ENCODE peak calls at places on chromosomes 1 and 21, in five cellular contexts. R is CD4-positive, alpha-beta memory T cell; S is GM23248; Q is uterus; W is left ventricle myocardium inferior. P is an unnamed sample.

GRCh38 chr1:6601865-6602668 is 602 bp downstream of the KLHL21 start:
- DNase-seq in W (peak), R (no peak), S (peak), Q (peak), P (peak)

GRCh38 chr1:87685366-87686136 is 356.9 kb downstream of the LMO4 start:
- DNase-seq in S (no peak), Q (no peak), R (no peak), W (no peak), P (no peak)

GRCh38 chr1:59081795-59082194 is 215.1 kb upstream of the FGGY start:
- DNase-seq in W (no peak), R (no peak), S (peak), Q (no peak), P (no peak)

GRCh38 chr1:2271841-2272655 is 43.9 kb downstream of the SKI start:
- DNase-seq in W (no peak), Q (no peak), R (no peak), S (no peak), P (no peak)

GRCh38 chr1:104878203-104878911 is 1128.7 kb downstream of the AMY1C start:
- DNase-seq in R (no peak), W (no peak), Q (no peak), S (no peak), P (no peak)

GRCh38 chr1:186113454-186113853 is 261.6 kb downstream of the TPR start:
- DNase-seq in Q (no peak), W (no peak), R (no peak), S (no peak), P (no peak)

GRCh38 chr1:38076038-38076437 is 29.4 kb upstream of the POU3F1 start:
- DNase-seq in Q (no peak), S (peak), W (no peak), R (no peak), P (peak)

GRCh38 chr21:42460391-42461184 is 35.4 kb downstream of the RSPH1 start:
- DNase-seq in Q (no peak), W (no peak), R (peak), S (no peak), P (no peak)

GRCh38 chr1:233252436-233252835 is 43.1 kb downstream of the PCNX2 start:
- DNase-seq in S (no peak), W (no peak), R (no peak), Q (no peak), P (no peak)

GRCh38 chr1:222416001-222416791 is 131.7 kb downstream of the HHIPL2 start:
- DNase-seq in W (no peak), R (no peak), S (no peak), Q (no peak), P (no peak)

GRCh38 chr1:195663549-195664280 is 944.5 kb downstream of the KCNT2 start:
- DNase-seq in S (peak), R (no peak), Q (no peak), W (no peak), P (peak)

GRCh38 chr1:85334962-85335361 is 58.5 kb upstream of the BCL10 start:
- DNase-seq in S (no peak), R (no peak), W (no peak), Q (no peak), P (no peak)

GRCh38 chr1:198936371-198937083 is 297.7 kb downstream of the PTPRC start:
- DNase-seq in S (peak), R (no peak), W (no peak), Q (no peak), P (no peak)

GRCh38 chr1:10152709-10153284 is 57.6 kb upstream of the KIF1B start:
- DNase-seq in Q (peak), W (no peak), S (peak), R (no peak), P (peak)

GRCh38 chr21:15221799-15222386 is 157.1 kb upstream of the NRIP1 start:
- DNase-seq in S (peak), W (peak), Q (no peak), R (no peak), P (peak)

GRCh38 chr1:53984701-53985100 is 33.3 kb downstream of the LDLRAD1 start:
- DNase-seq in S (no peak), W (no peak), Q (no peak), R (no peak), P (no peak)

GRCh38 chr1:58584082-58584895 is 7.2 kb upstream of the TACSTD2 start:
- DNase-seq in S (peak), W (no peak), Q (peak), R (no peak), P (peak)

GRCh38 chr1:36458910-36459309 is 5.3 kb downstream of the MRPS15 start:
- DNase-seq in S (peak), R (no peak), W (no peak), Q (no peak), P (no peak)

GRCh38 chr21:34311561-34312330 is 52.1 kb upstream of the KCNE2 start:
- DNase-seq in W (peak), S (no peak), R (no peak), Q (no peak), P (no peak)

GRCh38 chr21:39094847-39095525 is 88.3 kb downstream of the PSMG1 start:
- DNase-seq in W (no peak), Q (no peak), S (peak), R (no peak), P (peak)

GRCh38 chr1:168116327-168116799 is 20.4 kb downstream of the GPR161 start:
- DNase-seq in R (no peak), Q (no peak), S (no peak), W (no peak), P (no peak)

GRCh38 chr1:204358145-204358544 is 1.6 kb downstream of the PLEKHA6 start:
- DNase-seq in W (no peak), R (no peak), S (no peak), Q (no peak), P (no peak)

GRCh38 chr1:108071601-108072000 is 106.6 kb upstream of the VAV3 start:
- DNase-seq in Q (no peak), S (no peak), R (no peak), W (no peak), P (no peak)

GRCh38 chr1:47225430-47226100 is 6.5 kb downstream of the TAL1 start:
- DNase-seq in R (no peak), S (peak), W (no peak), Q (peak), P (no peak)

GRCh38 chr21:43736224-43736883 is 17.4 kb downstream of the PDXK start:
- DNase-seq in Q (no peak), R (no peak), W (no peak), S (no peak), P (peak)

GRCh38 chr1:213989071-213989739 is 1.4 kb downstream of the PROX1 start:
- DNase-seq in S (no peak), Q (no peak), W (no peak), R (no peak), P (no peak)

GRCh38 chr1:162466797-162467196 is 30.8 kb upstream of the UHMK1 start:
- DNase-seq in Q (no peak), S (no peak), R (no peak), W (no peak), P (no peak)

GRCh38 chr1:237282266-237282783 is 240.3 kb downstream of the RYR2 start:
- DNase-seq in R (no peak), Q (no peak), S (no peak), W (no peak), P (no peak)

DNA sequence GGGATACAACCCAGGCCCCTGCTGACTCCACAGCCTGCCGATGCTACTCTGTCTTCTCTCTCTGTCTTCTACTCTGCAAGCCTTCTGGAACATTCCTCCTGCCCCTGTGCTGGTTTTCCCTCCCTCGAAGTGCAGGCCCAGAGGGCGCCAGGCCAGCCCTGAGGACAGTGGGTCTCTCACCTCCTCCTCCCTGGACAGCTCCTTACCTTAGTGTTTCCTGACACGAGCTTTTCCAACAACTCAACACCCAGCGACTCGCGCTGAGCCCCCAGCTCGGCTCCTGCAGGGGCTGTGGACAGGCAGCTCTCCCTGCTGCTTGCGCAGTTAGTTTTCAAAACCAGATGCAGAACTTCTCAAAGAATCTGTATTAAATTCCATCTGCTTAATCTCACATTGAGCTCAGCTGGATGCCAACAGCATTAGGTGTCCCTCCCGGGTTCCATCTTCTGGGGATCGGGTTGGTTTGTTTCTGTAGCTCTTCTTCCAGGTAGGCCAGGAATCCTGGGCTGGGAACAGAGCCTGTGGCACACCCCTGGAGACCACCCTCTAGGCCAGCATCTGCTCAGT is 54.2 kb downstream of the PTPRU start:
- DNase-seq in R (no peak), S (peak), W (no peak), Q (no peak), P (no peak)
- H3K27ac ChIP-seq in R (no peak), S (no peak), W (no peak), Q (no peak), P (no peak)

DNA sequence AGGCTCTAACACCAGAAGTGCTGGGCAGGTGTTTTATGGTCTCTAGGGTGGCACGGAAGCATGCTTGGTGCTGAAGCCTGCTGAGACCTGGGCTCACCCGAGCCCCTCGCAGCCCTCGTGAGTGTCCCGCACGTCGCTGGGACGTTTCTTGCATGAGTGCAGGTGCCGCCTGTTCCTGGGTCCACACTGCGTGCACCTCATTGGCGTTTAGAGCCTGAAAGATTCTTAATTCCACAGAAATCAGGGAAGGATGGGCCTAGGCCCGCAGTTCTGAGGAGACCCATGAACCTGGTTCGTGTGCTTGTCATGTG is 43.8 kb upstream of the DIP2A start:
- DNase-seq in Q (no peak), W (no peak), R (no peak), S (no peak), P (no peak)
- H3K27ac ChIP-seq in Q (no peak), W (no peak), R (no peak), S (no peak), P (no peak)

GRCh38 chr21:31901342-31901741 is 28.5 kb downstream of the HUNK start:
- DNase-seq in Q (no peak), R (no peak), S (no peak), W (no peak), P (no peak)
- H3K27ac ChIP-seq in Q (no peak), R (no peak), S (no peak), W (no peak), P (no peak)

GRCh38 chr1:67158401-67158800 is 7.9 kb upstream of the IL23R start:
- DNase-seq in R (no peak), Q (no peak), S (no peak), W (no peak), P (peak)

GRCh38 chr1:67159233-67159632 is 7.0 kb upstream of the IL23R start:
- DNase-seq in Q (no peak), R (no peak), W (no peak), S (peak), P (peak)

GRCh38 chr1:67166196-67166595 is at the start of gene IL23R:
- DNase-seq in Q (no peak), W (peak), R (peak), S (no peak), P (no peak)

GRCh38 chr1:67165468-67166058 is 691 bp upstream of the IL23R start:
- DNase-seq in Q (no peak), W (no peak), S (no peak), R (no peak), P (no peak)

GRCh38 chr1:67162954-67163353 is 3.3 kb upstream of the IL23R start:
- DNase-seq in Q (no peak), S (peak), R (no peak), W (no peak), P (peak)
- H3K27ac ChIP-seq in Q (no peak), S (no peak), R (no peak), W (no peak), P (peak)